ENCODE peak calls at places on chromosomes 3 and 15, in ten cellular contexts. One of them, this sample, is unnamed.
A peak's percentile ranks its signal among the peaks of the same experiment; 100 is the strongest.

GRCh38 chr15:64501396-64501716 is 41.0 kb downstream of the ZNF609 start:
- DNase-seq in OCI-LY7: no peak
- DNase-seq in kidney: no peak
- DNase-seq in SJSA1: no peak
- DNase-seq in breast epithelium: no peak
- DNase-seq in mucosa of descending colon: no peak
- DNase-seq in CD4-positive, CD25-positive, alpha-beta regulatory T cell: no peak
- DNase-seq in Peyer's patch: no peak
- DNase-seq in GM23248: no peak
- DNase-seq in naive thymus-derived CD4-positive, alpha-beta T cell: no peak
- DNase-seq in this sample: no peak

GRCh38 chr15:94380798-94381197 is 149.4 kb downstream of the MCTP2 start:
- DNase-seq in kidney: no peak
- DNase-seq in Peyer's patch: no peak
- DNase-seq in mucosa of descending colon: no peak
- DNase-seq in breast epithelium: no peak
- DNase-seq in naive thymus-derived CD4-positive, alpha-beta T cell: no peak
- DNase-seq in SJSA1: no peak
- DNase-seq in GM23248: no peak
- DNase-seq in CD4-positive, CD25-positive, alpha-beta regulatory T cell: no peak
- DNase-seq in OCI-LY7: no peak
- DNase-seq in this sample: no peak

GRCh38 chr15:63600001-63600645 is 2.9 kb downstream of the FBXL22 start:
- DNase-seq in mucosa of descending colon: peak; percentile 73
- DNase-seq in naive thymus-derived CD4-positive, alpha-beta T cell: no peak
- DNase-seq in kidney: no peak
- DNase-seq in breast epithelium: no peak
- DNase-seq in Peyer's patch: no peak
- DNase-seq in CD4-positive, CD25-positive, alpha-beta regulatory T cell: peak; percentile 31
- DNase-seq in OCI-LY7: no peak
- DNase-seq in SJSA1: no peak
- DNase-seq in GM23248: peak; percentile 57
- DNase-seq in this sample: peak; percentile 49

GRCh38 chr15:55526559-55527036 is 18.6 kb upstream of the DNAAF4 start:
- DNase-seq in breast epithelium: no peak
- DNase-seq in mucosa of descending colon: no peak
- DNase-seq in Peyer's patch: no peak
- DNase-seq in CD4-positive, CD25-positive, alpha-beta regulatory T cell: peak; percentile 66
- DNase-seq in OCI-LY7: peak; percentile 75
- DNase-seq in naive thymus-derived CD4-positive, alpha-beta T cell: peak; percentile 2
- DNase-seq in SJSA1: no peak
- DNase-seq in kidney: no peak
- DNase-seq in GM23248: peak; percentile 79
- DNase-seq in this sample: peak; percentile 25

GRCh38 chr3:149611149-149611548 is 46.7 kb downstream of the WWTR1 start:
- DNase-seq in kidney: no peak
- DNase-seq in GM23248: no peak
- DNase-seq in Peyer's patch: no peak
- DNase-seq in naive thymus-derived CD4-positive, alpha-beta T cell: no peak
- DNase-seq in OCI-LY7: no peak
- DNase-seq in CD4-positive, CD25-positive, alpha-beta regulatory T cell: no peak
- DNase-seq in breast epithelium: no peak
- DNase-seq in mucosa of descending colon: no peak
- DNase-seq in SJSA1: no peak
- DNase-seq in this sample: no peak

GRCh38 chr3:52443791-52444687 is 864 bp downstream of the SEMA3G start:
- DNase-seq in mucosa of descending colon: no peak
- DNase-seq in SJSA1: no peak
- DNase-seq in kidney: no peak
- DNase-seq in GM23248: no peak
- DNase-seq in OCI-LY7: no peak
- DNase-seq in naive thymus-derived CD4-positive, alpha-beta T cell: no peak
- DNase-seq in breast epithelium: no peak
- DNase-seq in CD4-positive, CD25-positive, alpha-beta regulatory T cell: no peak
- DNase-seq in Peyer's patch: no peak
- DNase-seq in this sample: no peak

GRCh38 chr3:18438586-18438985 is 13.4 kb upstream of the SATB1 start:
- DNase-seq in mucosa of descending colon: peak; percentile 55
- DNase-seq in OCI-LY7: peak; percentile 33
- DNase-seq in kidney: peak; percentile 28
- DNase-seq in breast epithelium: no peak
- DNase-seq in GM23248: no peak
- DNase-seq in naive thymus-derived CD4-positive, alpha-beta T cell: peak; percentile 85
- DNase-seq in SJSA1: no peak
- DNase-seq in CD4-positive, CD25-positive, alpha-beta regulatory T cell: peak; percentile 89
- DNase-seq in Peyer's patch: peak; percentile 64
- DNase-seq in this sample: no peak

GRCh38 chr3:69218079-69218478 is 95.7 kb upstream of the LMOD3 start:
- DNase-seq in Peyer's patch: no peak
- DNase-seq in CD4-positive, CD25-positive, alpha-beta regulatory T cell: no peak
- DNase-seq in mucosa of descending colon: no peak
- DNase-seq in naive thymus-derived CD4-positive, alpha-beta T cell: no peak
- DNase-seq in OCI-LY7: no peak
- DNase-seq in GM23248: no peak
- DNase-seq in breast epithelium: no peak
- DNase-seq in SJSA1: no peak
- DNase-seq in kidney: no peak
- DNase-seq in this sample: no peak

GRCh38 chr3:172993412-172993811 is 147.6 kb downstream of the SPATA16 start:
- DNase-seq in SJSA1: no peak
- DNase-seq in CD4-positive, CD25-positive, alpha-beta regulatory T cell: no peak
- DNase-seq in mucosa of descending colon: no peak
- DNase-seq in OCI-LY7: no peak
- DNase-seq in breast epithelium: no peak
- DNase-seq in Peyer's patch: no peak
- DNase-seq in naive thymus-derived CD4-positive, alpha-beta T cell: no peak
- DNase-seq in kidney: no peak
- DNase-seq in GM23248: no peak
- DNase-seq in this sample: no peak

GRCh38 chr15:100914876-100915275 is 4.3 kb upstream of the LRRK1 start:
- DNase-seq in naive thymus-derived CD4-positive, alpha-beta T cell: no peak
- DNase-seq in OCI-LY7: no peak
- DNase-seq in breast epithelium: no peak
- DNase-seq in SJSA1: no peak
- DNase-seq in mucosa of descending colon: no peak
- DNase-seq in kidney: peak; percentile 4
- DNase-seq in CD4-positive, CD25-positive, alpha-beta regulatory T cell: no peak
- DNase-seq in Peyer's patch: no peak
- DNase-seq in GM23248: peak; percentile 21
- DNase-seq in this sample: no peak

GRCh38 chr15:71808311-71809020 is 1.9 kb upstream of the NR2E3 start:
- DNase-seq in CD4-positive, CD25-positive, alpha-beta regulatory T cell: no peak
- DNase-seq in mucosa of descending colon: no peak
- DNase-seq in GM23248: no peak
- DNase-seq in breast epithelium: no peak
- DNase-seq in SJSA1: peak; percentile 22
- DNase-seq in Peyer's patch: no peak
- DNase-seq in OCI-LY7: no peak
- DNase-seq in kidney: no peak
- DNase-seq in naive thymus-derived CD4-positive, alpha-beta T cell: no peak
- DNase-seq in this sample: no peak

GRCh38 chr15:91711384-91712082 is 142.0 kb upstream of the SLCO3A1 start:
- DNase-seq in naive thymus-derived CD4-positive, alpha-beta T cell: no peak
- DNase-seq in kidney: no peak
- DNase-seq in OCI-LY7: no peak
- DNase-seq in mucosa of descending colon: no peak
- DNase-seq in GM23248: no peak
- DNase-seq in Peyer's patch: no peak
- DNase-seq in breast epithelium: no peak
- DNase-seq in CD4-positive, CD25-positive, alpha-beta regulatory T cell: no peak
- DNase-seq in SJSA1: no peak
- DNase-seq in this sample: no peak

GRCh38 chr15:88638626-88639372 is at the start of gene ISG20:
- DNase-seq in kidney: peak; percentile 99
- DNase-seq in breast epithelium: peak; percentile 92
- DNase-seq in GM23248: peak; percentile 97
- DNase-seq in CD4-positive, CD25-positive, alpha-beta regulatory T cell: peak; percentile 99
- DNase-seq in SJSA1: peak; percentile 92
- DNase-seq in Peyer's patch: peak; percentile 99
- DNase-seq in mucosa of descending colon: peak; percentile 99
- DNase-seq in naive thymus-derived CD4-positive, alpha-beta T cell: peak; percentile 99
- DNase-seq in OCI-LY7: peak; percentile 97
- DNase-seq in this sample: peak; percentile 99

GRCh38 chr3:85589145-85589544 is 630.4 kb downstream of the CADM2 start:
- DNase-seq in breast epithelium: no peak
- DNase-seq in OCI-LY7: no peak
- DNase-seq in naive thymus-derived CD4-positive, alpha-beta T cell: no peak
- DNase-seq in CD4-positive, CD25-positive, alpha-beta regulatory T cell: no peak
- DNase-seq in kidney: no peak
- DNase-seq in mucosa of descending colon: no peak
- DNase-seq in SJSA1: no peak
- DNase-seq in GM23248: peak; percentile 22
- DNase-seq in Peyer's patch: no peak
- DNase-seq in this sample: no peak

GRCh38 chr15:65752151-65752700 is 39.9 kb downstream of the DENND4A start:
- DNase-seq in kidney: no peak
- DNase-seq in GM23248: peak; percentile 18
- DNase-seq in Peyer's patch: no peak
- DNase-seq in naive thymus-derived CD4-positive, alpha-beta T cell: no peak
- DNase-seq in OCI-LY7: no peak
- DNase-seq in mucosa of descending colon: no peak
- DNase-seq in SJSA1: no peak
- DNase-seq in CD4-positive, CD25-positive, alpha-beta regulatory T cell: no peak
- DNase-seq in breast epithelium: no peak
- DNase-seq in this sample: no peak

GRCh38 chr15:65759441-65759840 is 32.7 kb downstream of the DENND4A start:
- DNase-seq in naive thymus-derived CD4-positive, alpha-beta T cell: no peak
- DNase-seq in SJSA1: no peak
- DNase-seq in OCI-LY7: no peak
- DNase-seq in mucosa of descending colon: no peak
- DNase-seq in CD4-positive, CD25-positive, alpha-beta regulatory T cell: no peak
- DNase-seq in kidney: no peak
- DNase-seq in Peyer's patch: no peak
- DNase-seq in GM23248: no peak
- DNase-seq in breast epithelium: no peak
- DNase-seq in this sample: no peak

GRCh38 chr15:65758242-65758641 is 33.9 kb downstream of the DENND4A start:
- DNase-seq in CD4-positive, CD25-positive, alpha-beta regulatory T cell: no peak
- DNase-seq in kidney: no peak
- DNase-seq in breast epithelium: no peak
- DNase-seq in Peyer's patch: no peak
- DNase-seq in mucosa of descending colon: no peak
- DNase-seq in naive thymus-derived CD4-positive, alpha-beta T cell: no peak
- DNase-seq in OCI-LY7: peak; percentile 34
- DNase-seq in GM23248: no peak
- DNase-seq in SJSA1: no peak
- DNase-seq in this sample: no peak

GRCh38 chr15:65761210-65761926 is 30.7 kb downstream of the DENND4A start:
- DNase-seq in breast epithelium: no peak
- DNase-seq in mucosa of descending colon: no peak
- DNase-seq in SJSA1: no peak
- DNase-seq in GM23248: no peak
- DNase-seq in Peyer's patch: no peak
- DNase-seq in CD4-positive, CD25-positive, alpha-beta regulatory T cell: peak; percentile 31
- DNase-seq in kidney: no peak
- DNase-seq in naive thymus-derived CD4-positive, alpha-beta T cell: no peak
- DNase-seq in OCI-LY7: no peak
- DNase-seq in this sample: no peak

GRCh38 chr15:65757256-65757655 is 34.8 kb downstream of the DENND4A start:
- DNase-seq in mucosa of descending colon: no peak
- DNase-seq in SJSA1: no peak
- DNase-seq in breast epithelium: no peak
- DNase-seq in CD4-positive, CD25-positive, alpha-beta regulatory T cell: no peak
- DNase-seq in GM23248: no peak
- DNase-seq in kidney: no peak
- DNase-seq in OCI-LY7: no peak
- DNase-seq in naive thymus-derived CD4-positive, alpha-beta T cell: no peak
- DNase-seq in Peyer's patch: no peak
- DNase-seq in this sample: no peak
- H3K4me1 ChIP-seq in mucosa of descending colon: no peaks in the 10 kb centered on the region
- H3K4me1 ChIP-seq in SJSA1: no peaks in the 10 kb centered on the region
- H3K4me1 ChIP-seq in breast epithelium: no peaks in the 10 kb centered on the region
- H3K4me1 ChIP-seq in CD4-positive, CD25-positive, alpha-beta regulatory T cell: peaks cover 3% of the 10 kb centered on the region
- H3K4me1 ChIP-seq in GM23248: no peaks in the 10 kb centered on the region
- H3K4me1 ChIP-seq in kidney: no peaks in the 10 kb centered on the region
- H3K4me1 ChIP-seq in OCI-LY7: peaks cover 28% of the 10 kb centered on the region
- H3K4me1 ChIP-seq in naive thymus-derived CD4-positive, alpha-beta T cell: peaks cover 4% of the 10 kb centered on the region
- H3K4me1 ChIP-seq in Peyer's patch: no peaks in the 10 kb centered on the region
- H3K4me1 ChIP-seq in this sample: no peaks in the 10 kb centered on the region

GRCh38 chr3:49298511-49298910 is 21.5 kb upstream of the C3orf62 start:
- DNase-seq in Peyer's patch: no peak
- DNase-seq in naive thymus-derived CD4-positive, alpha-beta T cell: no peak
- DNase-seq in CD4-positive, CD25-positive, alpha-beta regulatory T cell: no peak
- DNase-seq in GM23248: no peak
- DNase-seq in kidney: no peak
- DNase-seq in SJSA1: no peak
- DNase-seq in OCI-LY7: no peak
- DNase-seq in mucosa of descending colon: no peak
- DNase-seq in breast epithelium: no peak
- DNase-seq in this sample: no peak
- H3K36me3 ChIP-seq in Peyer's patch: no peaks in the 10 kb centered on the region
- H3K36me3 ChIP-seq in naive thymus-derived CD4-positive, alpha-beta T cell: peaks cover 34% of the 10 kb centered on the region
- H3K36me3 ChIP-seq in CD4-positive, CD25-positive, alpha-beta regulatory T cell: peaks cover 82% of the 10 kb centered on the region
- H3K36me3 ChIP-seq in GM23248: peaks cover 55% of the 10 kb centered on the region
- H3K36me3 ChIP-seq in kidney: peaks cover 33% of the 10 kb centered on the region
- H3K36me3 ChIP-seq in SJSA1: peaks cover 76% of the 10 kb centered on the region
- H3K36me3 ChIP-seq in OCI-LY7: peaks cover 90% of the 10 kb centered on the region
- H3K36me3 ChIP-seq in mucosa of descending colon: peaks cover 18% of the 10 kb centered on the region
- H3K36me3 ChIP-seq in breast epithelium: peaks cover 9% of the 10 kb centered on the region
- H3K36me3 ChIP-seq in this sample: peaks cover 25% of the 10 kb centered on the region

GRCh38 chr3:111241960-111242359 is 170.3 kb downstream of the NECTIN3 start:
- DNase-seq in breast epithelium: no peak
- DNase-seq in mucosa of descending colon: no peak
- DNase-seq in naive thymus-derived CD4-positive, alpha-beta T cell: no peak
- DNase-seq in SJSA1: no peak
- DNase-seq in GM23248: no peak
- DNase-seq in OCI-LY7: no peak
- DNase-seq in CD4-positive, CD25-positive, alpha-beta regulatory T cell: no peak
- DNase-seq in kidney: no peak
- DNase-seq in Peyer's patch: no peak
- DNase-seq in this sample: no peak
- H3K4me1 ChIP-seq in breast epithelium: no peaks in the 10 kb centered on the region
- H3K4me1 ChIP-seq in mucosa of descending colon: no peaks in the 10 kb centered on the region
- H3K4me1 ChIP-seq in naive thymus-derived CD4-positive, alpha-beta T cell: peaks cover 6% of the 10 kb centered on the region
- H3K4me1 ChIP-seq in SJSA1: peaks cover 9% of the 10 kb centered on the region
- H3K4me1 ChIP-seq in GM23248: peaks cover 31% of the 10 kb centered on the region
- H3K4me1 ChIP-seq in OCI-LY7: no peaks in the 10 kb centered on the region
- H3K4me1 ChIP-seq in CD4-positive, CD25-positive, alpha-beta regulatory T cell: peaks cover 5% of the 10 kb centered on the region
- H3K4me1 ChIP-seq in kidney: no peaks in the 10 kb centered on the region
- H3K4me1 ChIP-seq in Peyer's patch: no peaks in the 10 kb centered on the region
- H3K4me1 ChIP-seq in this sample: no peaks in the 10 kb centered on the region

GRCh38 chr15:73583568-73583967 is 49.6 kb downstream of the NPTN start:
- DNase-seq in mucosa of descending colon: no peak
- DNase-seq in kidney: no peak
- DNase-seq in OCI-LY7: no peak
- DNase-seq in CD4-positive, CD25-positive, alpha-beta regulatory T cell: peak; percentile 9
- DNase-seq in naive thymus-derived CD4-positive, alpha-beta T cell: no peak
- DNase-seq in GM23248: no peak
- DNase-seq in breast epithelium: no peak
- DNase-seq in Peyer's patch: no peak
- DNase-seq in SJSA1: no peak
- DNase-seq in this sample: no peak
- H3K36me3 ChIP-seq in mucosa of descending colon: no peaks in the 10 kb centered on the region
- H3K36me3 ChIP-seq in kidney: peaks cover 16% of the 10 kb centered on the region
- H3K36me3 ChIP-seq in OCI-LY7: peaks cover 73% of the 10 kb centered on the region
- H3K36me3 ChIP-seq in CD4-positive, CD25-positive, alpha-beta regulatory T cell: peaks cover 69% of the 10 kb centered on the region
- H3K36me3 ChIP-seq in naive thymus-derived CD4-positive, alpha-beta T cell: no peaks in the 10 kb centered on the region
- H3K36me3 ChIP-seq in GM23248: peaks cover 57% of the 10 kb centered on the region
- H3K36me3 ChIP-seq in breast epithelium: no peaks in the 10 kb centered on the region
- H3K36me3 ChIP-seq in Peyer's patch: no peaks in the 10 kb centered on the region
- H3K36me3 ChIP-seq in SJSA1: peaks cover 85% of the 10 kb centered on the region
- H3K36me3 ChIP-seq in this sample: peaks cover 22% of the 10 kb centered on the region